ENCODE peak calls at places on chromosomes 5 and 9, in seven cellular contexts. D is uterus; C is A549; N is PC-3; G is breast epithelium; U is Peyer's patch; Q is naive thymus-derived CD4-positive, alpha-beta T cell. O is an unnamed sample.

GRCh38 chr5:32710859-32711692 is at the start of gene NPR3:
- DNase-seq in Q (no peak), U (no peak), C (peak; percentile 68), N (peak; percentile 20), D (peak; percentile 22), G (no peak), O (peak; percentile 15)

GRCh38 chr9:134066923-134067851 is 639 bp downstream of the BRD3 start:
- DNase-seq in C (peak; percentile 39), N (no peak), D (no peak), G (no peak), Q (peak; percentile 37), U (peak; percentile 65), O (no peak)

GRCh38 chr9:89657765-89658164 is 53.0 kb downstream of the GADD45G start:
- DNase-seq in U (peak; percentile 7), D (no peak), Q (no peak), C (no peak), G (no peak), N (no peak), O (no peak)

GRCh38 chr5:173496129-173496882 is 120.1 kb downstream of the BOD1 start:
- DNase-seq in C (no peak), D (no peak), U (no peak), N (no peak), Q (no peak), G (no peak), O (peak; percentile 76)

GRCh38 chr9:18478517-18479361 is 4.8 kb downstream of the ADAMTSL1 start:
- DNase-seq in G (no peak), C (no peak), Q (no peak), N (peak; percentile 90), U (no peak), D (peak; percentile 30), O (no peak)

GRCh38 chr9:13688990-13689600 is 409.6 kb upstream of the MPDZ start:
- DNase-seq in Q (no peak), C (peak; percentile 9), G (no peak), N (peak; percentile 32), D (no peak), U (no peak), O (no peak)

GRCh38 chr5:143922718-143923117 is 110.8 kb downstream of the HMHB1 start:
- DNase-seq in C (peak; percentile 38), G (no peak), D (no peak), U (no peak), Q (no peak), N (peak; percentile 69), O (no peak)

GRCh38 chr5:141680178-141680577 is 1.9 kb downstream of the ARAP3 start:
- DNase-seq in Q (no peak), D (no peak), C (no peak), G (no peak), U (no peak), N (no peak), O (no peak)

GRCh38 chr9:123611228-123611627 is 255.2 kb downstream of the CRB2 start:
- DNase-seq in C (no peak), D (no peak), Q (no peak), U (no peak), G (no peak), N (no peak), O (no peak)

GRCh38 chr5:137778772-137779564 is 24.8 kb upstream of the HNRNPA0 start:
- DNase-seq in U (no peak), D (no peak), Q (no peak), G (no peak), C (peak; percentile 64), N (peak; percentile 54), O (no peak)

GRCh38 chr5:116492016-116492623 is 82.5 kb downstream of the SEMA6A start:
- DNase-seq in C (no peak), N (peak; percentile 92), U (no peak), Q (peak; percentile 28), G (no peak), D (no peak), O (no peak)

GRCh38 chr5:3199941-3200340 is 395.7 kb upstream of the IRX1 start:
- DNase-seq in U (no peak), D (no peak), G (no peak), C (no peak), N (no peak), Q (no peak), O (no peak)

GRCh38 chr5:5218396-5218795 is 78.3 kb downstream of the ADAMTS16 start:
- DNase-seq in G (no peak), D (no peak), N (no peak), Q (no peak), C (no peak), U (no peak), O (no peak)

GRCh38 chr9:122912964-122913673 is at the start of gene ZBTB6:
- DNase-seq in G (peak; percentile 60), C (peak; percentile 88), U (peak; percentile 77), Q (peak; percentile 78), D (peak; percentile 69), N (peak; percentile 81), O (peak; percentile 69)

GRCh38 chr9:113524460-113524859 is 60.9 kb downstream of the RGS3 start:
- DNase-seq in C (no peak), D (no peak), Q (no peak), G (no peak), U (peak; percentile 73), N (no peak), O (no peak)

GRCh38 chr9:114364528-114365041 is 23.2 kb downstream of the AKNA start:
- DNase-seq in Q (no peak), D (no peak), C (no peak), U (no peak), N (peak; percentile 62), G (no peak), O (no peak)

GRCh38 chr5:137370511-137371071 is 128.5 kb downstream of the SPOCK1 start:
- DNase-seq in C (no peak), Q (no peak), U (no peak), G (no peak), D (no peak), N (peak; percentile 72), O (no peak)

GRCh38 chr5:113487411-113487778 is 858 bp downstream of the MCC start:
- DNase-seq in C (peak; percentile 3), Q (peak; percentile 5), D (no peak), N (peak; percentile 38), G (no peak), U (no peak), O (peak; percentile 18)

GRCh38 chr5:111383288-111383970 is 128.9 kb downstream of the STARD4 start:
- DNase-seq in D (no peak), G (no peak), C (no peak), Q (no peak), U (no peak), N (no peak), O (no peak)

GRCh38 chr9:125241000-125241862 is at the start of gene HSPA5:
- DNase-seq in C (peak; percentile 99), U (peak; percentile 100), D (peak; percentile 100), Q (peak; percentile 99), G (peak; percentile 100), N (peak; percentile 97), O (peak; percentile 100)

GRCh38 chr9:125240649-125240999 is 519 bp downstream of the HSPA5 start:
- DNase-seq in G (peak; percentile 55), C (peak; percentile 52), U (peak; percentile 76), D (no peak), N (peak; percentile 22), Q (peak; percentile 33), O (peak; percentile 63)

GRCh38 chr9:125239631-125240597 is 1.2 kb downstream of the HSPA5 start:
- DNase-seq in G (no peak), C (no peak), U (no peak), Q (no peak), D (no peak), N (no peak), O (no peak)

GRCh38 chr9:125238127-125238914 is 2.8 kb downstream of the HSPA5 start:
- DNase-seq in C (no peak), U (no peak), Q (no peak), G (no peak), D (no peak), N (no peak), O (no peak)

GRCh38 chr9:125238915-125239446 is 2.2 kb downstream of the HSPA5 start:
- DNase-seq in Q (no peak), D (no peak), G (no peak), U (no peak), N (no peak), C (no peak), O (no peak)
- H3K4me1 ChIP-seq in Q (peaks cover 48% of the 10 kb centered on the region), D (peaks cover 6% of the 10 kb centered on the region), G (peaks cover 24% of the 10 kb centered on the region), U (peaks cover 10% of the 10 kb centered on the region), N (peaks cover 50% of the 10 kb centered on the region), C (peaks cover 66% of the 10 kb centered on the region), O (peaks cover 55% of the 10 kb centered on the region)

DNA sequence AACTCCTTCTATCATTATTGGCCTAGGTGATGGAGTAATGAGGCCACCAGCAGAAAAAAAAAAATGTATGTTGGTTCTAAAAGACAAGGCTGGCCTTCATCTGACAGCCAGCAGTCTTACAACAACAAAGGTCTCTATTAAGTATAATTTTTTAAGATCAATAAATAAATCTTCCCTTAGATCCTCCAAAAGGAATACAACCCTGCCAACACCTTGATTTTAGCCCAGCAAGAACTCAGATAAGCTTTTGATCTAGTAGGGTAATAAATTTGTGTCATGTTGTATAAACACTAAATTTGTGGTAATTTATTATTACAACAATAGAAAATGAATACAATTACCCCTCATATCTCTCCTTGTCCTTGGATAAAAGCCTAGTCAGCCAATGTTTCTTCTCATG is 633.2 kb upstream of the FAM174A start:
- DNase-seq in D (no peak), N (no peak), Q (no peak), G (no peak), C (no peak), U (no peak), O (no peak)
- H3K4me1 ChIP-seq in D (no peaks in the 10 kb centered on the region), N (peaks cover 21% of the 10 kb centered on the region), Q (no peaks in the 10 kb centered on the region), G (no peaks in the 10 kb centered on the region), C (no peaks in the 10 kb centered on the region), U (no peaks in the 10 kb centered on the region), O (no peaks in the 10 kb centered on the region)

GRCh38 chr5:64771736-64772135 is 3.0 kb downstream of the CWC27 start:
- DNase-seq in Q (no peak), G (no peak), N (no peak), D (no peak), U (no peak), C (no peak), O (no peak)
- H3K4me1 ChIP-seq in Q (peaks cover 29% of the 10 kb centered on the region), G (peaks cover 20% of the 10 kb centered on the region), N (peaks cover 30% of the 10 kb centered on the region), D (peaks cover 6% of the 10 kb centered on the region), U (peaks cover 5% of the 10 kb centered on the region), C (peaks cover 20% of the 10 kb centered on the region), O (peaks cover 19% of the 10 kb centered on the region)

GRCh38 chr5:135483254-135483653 is 31.1 kb upstream of the TIFAB start:
- DNase-seq in C (no peak), N (no peak), G (no peak), Q (no peak), D (no peak), U (no peak), O (no peak)

GRCh38 chr5:135482383-135482933 is 30.3 kb upstream of the TIFAB start:
- DNase-seq in D (no peak), U (no peak), N (no peak), C (no peak), G (no peak), Q (no peak), O (no peak)

GRCh38 chr5:135481387-135481786 is 29.2 kb upstream of the TIFAB start:
- DNase-seq in Q (no peak), U (no peak), G (no peak), D (no peak), C (no peak), N (no peak), O (no peak)

GRCh38 chr5:135484563-135485157 is 32.5 kb upstream of the TIFAB start:
- DNase-seq in C (no peak), D (no peak), N (no peak), Q (no peak), U (no peak), G (no peak), O (no peak)

DNA sequence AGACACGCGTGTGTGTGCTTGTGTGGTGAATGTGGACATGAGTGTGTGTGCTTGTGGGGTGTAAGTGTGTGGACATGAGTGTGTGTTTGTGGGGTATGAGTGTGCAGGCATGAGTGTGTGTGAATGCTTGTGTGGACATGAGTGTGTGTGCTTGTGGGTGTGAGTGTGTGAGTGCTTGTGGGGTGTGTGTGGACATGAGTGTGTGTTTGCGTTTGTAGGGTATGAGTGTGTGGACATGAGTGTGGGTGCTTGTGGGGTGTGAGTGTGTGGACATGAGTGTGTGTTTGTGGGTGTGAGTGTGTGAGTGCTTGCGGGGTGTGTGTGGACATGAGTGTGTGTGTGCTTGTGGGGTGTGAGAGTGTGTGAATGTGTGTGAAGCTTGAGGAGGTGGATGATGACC is 29.8 kb upstream of the TIFAB start:
- DNase-seq in C (no peak), U (no peak), G (no peak), N (no peak), Q (no peak), D (no peak), O (no peak)
- H3K4me1 ChIP-seq in C (no peaks in the 10 kb centered on the region), U (no peaks in the 10 kb centered on the region), G (no peaks in the 10 kb centered on the region), N (no peaks in the 10 kb centered on the region), Q (no peaks in the 10 kb centered on the region), D (no peaks in the 10 kb centered on the region), O (no peaks in the 10 kb centered on the region)